ENCODE peak calls at places on chromosomes 12 and 14, in seven cellular contexts. I, V, B, T, W, O and F are unnamed samples.

GRCh38 chr14:78764645-78765044 is 594.5 kb downstream of the NRXN3 start:
- DNase-seq in I (no peak), V (no peak), B (no peak), T (no peak), W (no peak), O (no peak), F (no peak)

GRCh38 chr12:55935742-55936151 is 4.8 kb downstream of the DGKA start:
- DNase-seq in I (no peak), V (no peak), B (no peak), T (no peak), W (no peak), O (no peak), F (peak; percentile 44)

GRCh38 chr12:90226211-90226610 is 517.6 kb upstream of the ATP2B1 start:
- DNase-seq in I (no peak), V (no peak), B (no peak), T (no peak), W (no peak), O (no peak), F (no peak)

GRCh38 chr12:15776532-15776931 is 12.7 kb downstream of the EPS8 start:
- DNase-seq in I (no peak), V (no peak), B (no peak), T (no peak), W (no peak), O (no peak), F (no peak)

GRCh38 chr14:105493921-105494605 is 3.0 kb downstream of the TEDC1 start:
- DNase-seq in I (no peak), V (no peak), B (no peak), T (no peak), W (no peak), O (no peak), F (peak; percentile 20)

GRCh38 chr14:102920273-102920997 is 2.0 kb upstream of the AMN start:
- DNase-seq in I (no peak), V (no peak), B (no peak), T (no peak), W (no peak), O (no peak), F (no peak)

GRCh38 chr12:712172-712863 is 40.1 kb upstream of the WNK1 start:
- DNase-seq in I (peak; percentile 34), V (peak; percentile 35), B (no peak), T (peak; percentile 31), W (no peak), O (no peak), F (no peak)

GRCh38 chr14:74616507-74616906 is 4.5 kb upstream of the LTBP2 start:
- DNase-seq in I (peak; percentile 90), V (peak; percentile 91), B (no peak), T (peak; percentile 60), W (no peak), O (no peak), F (no peak)

GRCh38 chr12:108777156-108777555 is 45.8 kb upstream of the CORO1C start:
- DNase-seq in I (no peak), V (no peak), B (peak; percentile 63), T (no peak), W (no peak), O (no peak), F (no peak)

GRCh38 chr12:106149096-106149784 is 10.5 kb upstream of the NUAK1 start:
- DNase-seq in I (no peak), V (peak; percentile 18), B (no peak), T (peak; percentile 67), W (no peak), O (peak; percentile 50), F (peak; percentile 58)

GRCh38 chr14:39739796-39740195 is 307.6 kb upstream of the FBXO33 start:
- DNase-seq in I (no peak), V (no peak), B (no peak), T (no peak), W (no peak), O (no peak), F (no peak)

GRCh38 chr14:105067140-105067968 is 2.1 kb upstream of the GPR132 start:
- DNase-seq in I (peak; percentile 25), V (peak; percentile 61), B (no peak), T (no peak), W (no peak), O (peak; percentile 16), F (no peak)

GRCh38 chr12:65853489-65854157 is 29.3 kb downstream of the HMGA2 start:
- DNase-seq in I (peak; percentile 78), V (peak; percentile 79), B (no peak), T (no peak), W (no peak), O (no peak), F (no peak)

GRCh38 chr14:94054936-94055335 is 26.1 kb downstream of the DDX24 start:
- DNase-seq in I (no peak), V (no peak), B (no peak), T (no peak), W (no peak), O (no peak), F (no peak)

GRCh38 chr12:84408936-84409335 is 503.7 kb downstream of the SLC6A15 start:
- DNase-seq in I (peak; percentile 47), V (no peak), B (no peak), T (no peak), W (no peak), O (no peak), F (no peak)

GRCh38 chr12:76942276-76942675 is 63.5 kb upstream of the CSRP2 start:
- DNase-seq in I (peak; percentile 43), V (peak; percentile 69), B (no peak), T (no peak), W (no peak), O (no peak), F (no peak)

GRCh38 chr14:35155962-35156361 is 33.6 kb downstream of the PRORP start:
- DNase-seq in I (peak; percentile 84), V (peak; percentile 79), B (no peak), T (no peak), W (no peak), O (peak; percentile 22), F (no peak)

GRCh38 chr12:126747530-126748149 is 1519.3 kb upstream of the TMEM132C start:
- DNase-seq in I (no peak), V (no peak), B (no peak), T (peak; percentile 54), W (no peak), O (no peak), F (peak; percentile 76)

GRCh38 chr14:91980157-91980556 is 32.7 kb upstream of the FBLN5 start:
- DNase-seq in I (peak; percentile 83), V (peak; percentile 96), B (no peak), T (no peak), W (no peak), O (peak; percentile 4), F (no peak)

GRCh38 chr12:44616385-44616784 is 259.7 kb downstream of the NELL2 start:
- DNase-seq in I (peak; percentile 0), V (peak; percentile 18), B (no peak), T (no peak), W (no peak), O (no peak), F (no peak)

GRCh38 chr12:113359133-113359938 is 949 bp downstream of the PLBD2 start:
- DNase-seq in I (no peak), V (peak; percentile 14), B (no peak), T (no peak), W (no peak), O (no peak), F (no peak)

GRCh38 chr12:3043406-3043805 is 33.8 kb upstream of the TSPAN9 start:
- DNase-seq in I (no peak), V (no peak), B (no peak), T (no peak), W (no peak), O (no peak), F (no peak)

GRCh38 chr12:122117979-122118378 is 39.4 kb downstream of the MLXIP start:
- DNase-seq in I (no peak), V (peak; percentile 24), B (no peak), T (no peak), W (no peak), O (no peak), F (no peak)

GRCh38 chr12:109912790-109913189 is 12.7 kb downstream of the TCHP start:
- DNase-seq in I (no peak), V (no peak), B (no peak), T (no peak), W (no peak), O (no peak), F (no peak)
- H3K23ac ChIP-seq in I (no peak overlapping the region), V (no peak overlapping the region), B (no peak overlapping the region), T (no peak overlapping the region), W (no peak overlapping the region), O (no peak overlapping the region), F (no peak overlapping the region)

DNA sequence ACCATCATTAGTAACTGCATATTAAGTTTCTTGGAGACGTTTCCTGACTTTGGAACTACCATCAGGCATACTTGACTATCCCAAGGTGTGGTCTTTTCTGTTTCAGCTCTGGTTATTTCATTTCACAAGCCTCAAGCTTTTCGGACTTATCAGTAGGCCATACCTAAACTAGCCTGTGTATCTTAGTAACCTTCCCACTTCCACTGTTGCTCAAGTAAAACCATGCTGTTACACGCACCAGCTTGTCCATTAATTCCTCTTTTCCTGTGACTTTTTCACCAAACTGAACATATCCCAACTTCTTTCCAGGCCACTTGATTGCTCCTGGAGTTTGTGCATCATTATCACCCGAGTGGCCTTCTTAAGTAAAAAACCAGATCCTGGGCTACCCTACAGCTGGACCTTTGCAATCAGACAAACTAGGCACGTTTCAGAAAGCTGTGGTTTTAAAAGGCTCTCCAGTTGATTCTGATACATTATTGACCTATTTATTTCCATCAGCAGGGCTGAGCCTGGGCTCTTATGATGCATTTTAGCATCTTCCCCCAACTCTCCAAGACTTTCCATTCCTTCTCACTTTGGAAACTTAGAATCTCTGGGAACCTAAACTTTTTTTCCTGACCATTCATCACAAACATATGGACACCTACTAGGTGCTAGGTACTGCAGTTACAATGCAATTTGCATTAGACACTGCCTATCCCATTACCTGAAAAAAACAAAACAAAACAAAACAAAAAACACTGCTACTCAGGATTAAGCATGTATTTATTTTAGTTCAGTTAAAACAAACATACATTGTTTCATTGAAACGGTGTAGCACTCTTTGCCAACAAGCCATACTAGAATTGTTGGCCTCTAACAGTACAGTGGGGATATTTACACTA is 14.9 kb downstream of the SLC38A2 start:
- DNase-seq in I (peak; percentile 85), V (peak; percentile 93), B (no peak), T (peak; percentile 46), W (no peak), O (peak; percentile 16), F (no peak)
- H3K23ac ChIP-seq in I (no peak overlapping the region), V (no peak overlapping the region), B (no peak overlapping the region), T (no peak overlapping the region), W (no peak overlapping the region), O (no peak overlapping the region), F (no peak overlapping the region)

GRCh38 chr14:90903101-90903500 is 86.9 kb upstream of the TTC7B start:
- DNase-seq in I (peak; percentile 65), V (peak; percentile 53), B (peak; percentile 52), T (peak; percentile 70), W (no peak), O (peak; percentile 48), F (no peak)
- H3K23ac ChIP-seq in I (no peak overlapping the region), V (no peak overlapping the region), B (no peak overlapping the region), T (no peak overlapping the region), W (no peak overlapping the region), O (no peak overlapping the region), F (no peak overlapping the region)

DNA sequence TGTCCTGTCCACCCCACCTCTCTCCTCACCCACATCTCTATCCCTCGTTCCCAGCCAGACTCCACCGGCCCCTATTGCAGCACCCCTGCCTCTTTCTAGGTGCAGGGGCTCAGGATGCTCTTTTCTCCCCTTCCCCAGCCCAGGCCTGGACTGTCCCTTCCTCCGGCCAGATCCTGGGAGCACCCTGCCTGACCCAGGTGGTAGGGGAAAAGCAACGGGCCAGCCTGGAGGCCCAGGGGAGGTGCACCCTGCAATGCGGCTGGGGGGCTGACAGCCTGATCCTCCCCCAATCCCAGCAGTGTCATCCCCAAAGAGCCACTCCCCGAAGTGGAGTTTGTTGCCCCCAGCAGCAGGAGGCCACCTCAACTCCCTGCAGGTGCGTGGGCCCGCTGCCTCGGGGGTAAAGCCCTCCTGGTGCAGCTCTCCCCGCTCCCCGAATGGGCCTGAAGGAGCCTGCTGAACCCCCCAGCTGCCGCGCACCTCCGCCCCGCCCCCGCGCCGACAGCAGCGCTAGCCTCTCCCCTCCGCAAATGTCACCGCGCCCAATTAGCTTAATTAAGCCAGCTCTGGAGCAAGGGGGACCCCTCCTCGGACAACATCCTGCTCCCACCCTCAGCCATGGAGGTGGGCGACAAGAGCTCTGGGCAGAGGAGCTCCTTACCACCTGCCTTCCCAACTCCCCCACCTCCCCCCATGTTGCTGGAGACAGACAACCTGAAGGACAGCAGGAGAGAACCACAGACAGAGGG is 4.7 kb downstream of the NXPH4 start:
- DNase-seq in I (no peak), V (no peak), B (no peak), T (no peak), W (no peak), O (no peak), F (no peak)
- H3K23ac ChIP-seq in I (no peak overlapping the region), V (no peak overlapping the region), B (no peak overlapping the region), T (no peak overlapping the region), W (no peak overlapping the region), O (no peak overlapping the region), F (no peak overlapping the region)